ENCODE peak calls at places on chromosomes 11 and 22, in five cellular contexts. B is colonic mucosa, W is Panc1, N is adrenal gland, U is hepatocyte. G is an unnamed sample. For H3K9me3, the result is how much of the 10 kb centered on the place peaks cover.

GRCh38 chr11:3001496-3001895 is 9.4 kb upstream of the NAP1L4 start:
- DNase-seq in B (no peak), W (no peak), N (no peak), U (no peak), G (peak)

GRCh38 chr22:26642465-26643367 is 14.7 kb upstream of the MIAT start:
- DNase-seq in B (no peak), W (no peak), N (no peak), U (no peak), G (peak)

GRCh38 chr11:79461144-79461543 is 20.3 kb upstream of the TENM4 start:
- DNase-seq in B (no peak), W (peak), N (no peak), U (peak), G (no peak)

GRCh38 chr11:94823127-94823732 is 55.1 kb downstream of the AMOTL1 start:
- DNase-seq in B (no peak), W (no peak), N (no peak), U (no peak), G (no peak)

GRCh38 chr11:85884581-85885021 is 29.4 kb downstream of the CCDC83 start:
- DNase-seq in B (no peak), W (no peak), N (no peak), U (no peak), G (no peak)

GRCh38 chr11:23974046-23974445 is 522.8 kb upstream of the LUZP2 start:
- DNase-seq in B (no peak), W (no peak), N (no peak), U (no peak), G (no peak)

GRCh38 chr11:19951558-19952083 is 208.7 kb downstream of the DBX1 start:
- DNase-seq in B (no peak), W (peak), N (no peak), U (peak), G (no peak)

GRCh38 chr11:84673753-84674152 is 953.4 kb downstream of the DLG2 start:
- DNase-seq in B (no peak), W (no peak), N (no peak), U (peak), G (no peak)

GRCh38 chr22:24683671-24684070 is 80.7 kb downstream of the GGT1 start:
- DNase-seq in B (no peak), W (no peak), N (no peak), U (no peak), G (no peak)

GRCh38 chr11:67283490-67283963 is 5.6 kb upstream of the ANKRD13D start:
- DNase-seq in B (no peak), W (no peak), N (no peak), U (no peak), G (no peak)

GRCh38 chr11:125564357-125564756 is 4.9 kb upstream of the EI24 start:
- DNase-seq in B (no peak), W (no peak), N (no peak), U (no peak), G (peak)

GRCh38 chr11:74957937-74958629 is 9.0 kb downstream of the SPCS2 start:
- DNase-seq in B (no peak), W (no peak), N (no peak), U (no peak), G (no peak)

GRCh38 chr11:73670808-73671207 is 24.4 kb downstream of the PLEKHB1 start:
- DNase-seq in B (no peak), W (no peak), N (no peak), U (no peak), G (no peak)

GRCh38 chr11:36931167-36931566 is 333.1 kb upstream of the RAG2 start:
- DNase-seq in B (no peak), W (no peak), N (no peak), U (no peak), G (no peak)

DNA sequence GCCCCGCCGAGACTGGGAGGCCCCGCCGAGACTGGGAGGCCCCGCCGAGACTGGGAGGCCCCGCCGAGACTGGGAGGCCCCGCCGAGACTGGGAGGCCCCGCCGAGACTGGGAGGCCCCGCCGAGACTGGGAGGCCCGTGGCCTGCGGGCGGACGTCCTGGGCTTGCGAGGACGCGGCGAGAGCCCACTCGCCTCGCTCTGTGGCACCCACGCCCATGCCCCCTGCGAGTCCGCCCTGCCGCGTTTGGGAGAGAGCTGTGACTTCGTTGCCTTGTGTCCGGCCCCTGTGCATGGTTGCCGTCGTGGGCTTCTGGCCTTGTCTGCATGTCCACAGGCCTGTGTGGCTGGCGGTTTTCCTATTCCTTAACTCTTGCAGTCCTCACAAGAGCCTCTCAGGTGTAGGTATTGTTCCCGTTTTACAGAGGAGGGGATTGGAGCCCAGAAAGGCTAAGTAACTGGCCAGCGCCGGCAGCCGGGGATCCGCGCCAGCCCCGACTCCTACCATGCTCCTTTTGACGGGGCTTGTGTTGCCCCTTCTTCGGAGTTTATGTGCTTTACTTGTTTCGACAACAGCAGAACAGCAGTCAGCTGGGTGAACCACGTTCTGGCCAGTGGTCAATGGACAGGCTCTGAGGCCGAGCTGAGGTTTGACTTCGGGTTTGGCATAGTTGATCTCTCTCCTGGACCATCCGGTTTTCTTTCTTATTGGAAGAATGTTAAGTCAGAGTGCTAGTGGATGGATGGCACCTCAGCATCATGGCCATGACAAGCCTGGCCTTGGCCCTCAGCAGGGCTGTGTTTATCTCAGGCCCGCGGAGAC is 731 bp downstream of the PHRF1 start:
- DNase-seq in B (no peak), W (no peak), N (no peak), U (no peak), G (peak)
- H3K27ac ChIP-seq in B (peak), W (peak), N (peak), U (peak), G (peak)

GRCh38 chr11:65569973-65570918 is at the start of gene ZNRD2:
- DNase-seq in B (peak), W (peak), N (peak), U (peak), G (peak)
- TF ChIP-seq CTCF in B (peak), W (peak), N (no peak), U (peak), G (peak)

GRCh38 chr22:48760481-48761238 is 1067.0 kb downstream of the BRD1 start:
- DNase-seq in B (peak), W (no peak), N (peak), U (peak), G (peak)

GRCh38 chr22:48757581-48757980 is 1070.1 kb downstream of the BRD1 start:
- DNase-seq in B (peak), W (no peak), N (peak), U (peak), G (peak)

GRCh38 chr22:48758021-48758561 is 1069.6 kb downstream of the BRD1 start:
- DNase-seq in B (no peak), W (no peak), N (peak), U (peak), G (peak)

GRCh38 chr22:48761546-48761945 is 1066.1 kb downstream of the BRD1 start:
- DNase-seq in B (no peak), W (no peak), N (peak), U (no peak), G (no peak)

DNA sequence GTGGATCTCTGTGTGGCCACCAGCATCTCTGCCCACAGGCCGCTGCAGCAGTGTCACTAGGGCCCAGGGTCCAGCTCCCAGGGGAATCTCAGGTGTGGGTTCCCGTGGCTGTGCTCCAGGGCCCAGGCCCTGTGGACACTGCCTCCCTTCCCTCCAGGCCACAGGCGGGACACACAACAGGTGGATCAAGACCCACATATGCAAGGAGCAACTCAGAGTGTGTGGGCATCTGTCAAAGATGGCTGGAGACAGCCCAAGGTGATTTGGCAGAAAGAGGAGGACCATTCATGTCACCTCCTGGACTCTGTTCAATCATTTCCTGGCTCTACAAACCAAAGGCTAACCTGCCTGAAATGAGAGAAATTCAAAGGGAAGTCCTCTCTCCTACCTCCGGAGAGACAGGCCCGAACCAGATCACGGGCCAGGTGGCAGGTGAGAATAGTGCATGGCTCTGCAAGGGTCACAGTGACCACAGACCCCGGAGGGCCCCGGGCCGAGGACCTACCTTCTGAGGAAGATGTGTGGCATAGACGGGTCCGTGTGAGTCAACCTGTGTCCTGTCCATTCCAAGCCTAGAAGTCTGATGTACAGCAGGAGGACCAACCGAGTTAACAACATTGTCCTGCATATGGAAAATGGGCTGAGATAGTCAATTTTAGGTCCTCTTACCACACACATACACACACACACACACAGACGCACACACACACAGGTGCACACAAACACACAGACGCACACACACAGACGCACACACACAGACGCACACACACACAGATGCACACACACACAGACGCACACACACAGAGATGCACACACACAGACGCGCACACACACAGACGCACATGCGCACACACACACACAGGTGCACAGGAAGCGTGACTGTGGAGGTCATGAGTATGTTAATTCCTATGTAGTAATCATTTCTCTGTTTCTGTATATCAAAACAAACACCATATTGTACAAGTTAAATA is 1068.5 kb downstream of the BRD1 start:
- DNase-seq in B (no peak), W (no peak), N (peak), U (peak), G (peak)
- H3K9me3 ChIP-seq in B (under half), W (under half), N (under half), U (under half), G (under half)

GRCh38 chr11:15097411-15097810 is 17.3 kb upstream of the INSC start:
- DNase-seq in B (no peak), W (no peak), N (no peak), U (no peak), G (no peak)

GRCh38 chr11:15095736-15096228 is 18.9 kb upstream of the INSC start:
- DNase-seq in B (no peak), W (no peak), N (no peak), U (no peak), G (no peak)

GRCh38 chr11:15091175-15091574 is 17.8 kb downstream of the CALCB start:
- DNase-seq in B (no peak), W (no peak), N (no peak), U (no peak), G (no peak)

GRCh38 chr11:15093432-15093831 is 20.0 kb downstream of the CALCB start:
- DNase-seq in B (no peak), W (no peak), N (no peak), U (no peak), G (no peak)

DNA sequence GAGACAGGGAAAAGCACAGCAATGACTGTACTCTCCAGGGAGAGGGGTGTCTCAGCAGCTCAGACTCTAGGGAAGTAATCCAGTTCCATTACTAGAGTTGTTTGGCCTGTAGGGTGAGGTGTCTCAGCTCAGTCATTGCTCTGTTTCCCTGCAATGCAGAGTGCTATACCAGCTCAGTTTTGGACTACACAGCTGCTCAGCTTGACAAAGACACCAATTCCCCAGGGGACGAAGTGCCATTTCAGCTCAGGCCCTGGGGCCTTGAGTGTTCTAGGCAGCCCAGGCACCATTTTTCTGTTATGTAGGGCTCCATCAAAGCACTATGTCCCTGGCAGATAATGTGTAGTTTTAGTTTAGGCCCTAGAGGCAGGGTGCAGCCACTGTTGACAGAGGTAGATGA is 18.2 kb downstream of the CALCB start:
- DNase-seq in B (no peak), W (no peak), N (no peak), U (no peak), G (no peak)
- H3K27ac ChIP-seq in B (no peak), W (no peak), N (no peak), U (no peak), G (no peak)

DNA sequence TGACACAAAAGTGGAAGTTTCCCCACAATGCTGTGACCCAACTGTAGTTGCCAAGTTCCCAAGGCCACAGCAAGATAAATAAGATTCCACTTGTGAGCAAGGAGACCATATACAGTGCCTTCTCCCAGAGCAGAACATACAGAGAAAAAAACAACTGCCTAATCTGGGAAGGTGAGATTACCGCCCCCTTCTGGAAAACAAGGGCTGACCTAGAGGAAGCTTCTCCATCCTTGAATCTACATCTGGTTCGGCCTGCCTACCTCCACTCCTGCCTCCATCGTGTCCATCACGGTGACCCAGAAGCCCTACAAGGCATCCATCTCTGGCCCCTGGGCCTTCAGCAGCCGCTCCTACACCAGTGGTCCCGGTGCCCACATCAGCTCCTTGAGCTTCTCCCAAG is 6.1 kb upstream of the RNASEH2C start:
- DNase-seq in B (no peak), W (no peak), N (no peak), U (no peak), G (no peak)
- TF ChIP-seq CTCF in B (no peak), W (no peak), N (no peak), U (no peak), G (no peak)

GRCh38 chr22:47779474-47779873 is 1017.0 kb downstream of the TBC1D22A start:
- DNase-seq in B (no peak), W (no peak), N (no peak), U (no peak), G (no peak)
- H3K9me3 ChIP-seq in B (under half), W (under half), N (under half), U (under half), G (under half)

DNA sequence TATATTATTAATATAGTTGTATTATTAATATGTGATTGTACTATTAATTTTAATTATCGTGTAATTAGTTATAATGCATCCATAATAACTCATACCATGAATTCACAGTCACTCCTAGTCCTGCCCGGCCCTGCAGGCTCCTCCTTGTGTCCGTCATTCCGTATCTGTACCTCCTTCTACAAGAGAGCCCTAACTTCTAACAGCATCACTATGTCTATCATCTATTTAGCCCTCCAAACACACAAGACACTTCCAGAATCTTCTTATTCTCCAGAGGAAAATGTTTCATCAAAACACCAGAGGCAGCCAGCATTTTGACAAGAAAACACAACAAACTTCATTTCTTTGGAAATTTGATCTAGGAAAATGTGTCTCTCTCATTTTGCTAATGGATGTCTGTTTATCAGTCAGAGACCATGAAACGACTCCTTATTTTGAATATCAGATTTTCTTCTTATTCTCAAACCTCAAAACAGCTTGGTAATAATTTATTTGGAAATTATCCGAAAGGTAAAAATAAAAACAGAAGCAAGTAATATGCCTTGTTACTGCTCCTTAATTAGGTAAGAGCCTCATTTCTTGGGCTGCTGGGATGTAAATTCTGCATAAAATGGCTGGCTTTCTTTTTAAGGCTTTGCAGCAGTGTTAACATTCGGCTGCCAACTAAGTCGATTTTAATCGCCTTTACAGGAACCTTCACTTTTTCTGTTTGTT is 23.1 kb upstream of the SEPTIN5 start:
- DNase-seq in B (no peak), W (no peak), N (no peak), U (no peak), G (no peak)
- H3K27ac ChIP-seq in B (no peak), W (no peak), N (no peak), U (peak), G (no peak)

DNA sequence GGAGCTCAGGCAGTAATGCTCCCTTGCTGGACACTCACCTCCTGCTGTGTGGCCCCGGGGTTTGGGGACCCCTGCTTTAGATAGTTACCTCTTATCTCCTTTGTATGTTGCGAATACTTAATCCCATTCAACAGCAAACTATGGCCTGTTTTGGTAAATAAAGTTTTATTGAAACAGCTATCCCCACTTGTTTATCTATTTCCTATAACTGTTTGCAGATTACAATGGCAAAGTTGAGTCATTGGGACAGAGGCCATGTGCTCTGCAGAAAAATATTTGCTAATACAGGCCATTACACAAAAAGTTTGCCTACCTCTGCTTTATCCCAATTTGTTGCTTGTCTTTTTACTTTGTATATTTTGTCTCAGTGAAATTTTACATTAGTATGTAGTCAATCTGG is 68.4 kb downstream of the CACNA1I start:
- DNase-seq in B (no peak), W (no peak), N (no peak), U (no peak), G (no peak)
- TF ChIP-seq CTCF in B (no peak), W (no peak), N (no peak), U (no peak), G (no peak)

GRCh38 chr11:102613455-102613854 is 11.7 kb downstream of the MMP20 start:
- DNase-seq in B (no peak), W (no peak), N (no peak), U (no peak), G (no peak)
- H3K9me3 ChIP-seq in B (under half), W (under half), N (under half), U (under half), G (under half)